ENCODE peak calls at places on chromosomes 6 and 20, in four cellular contexts. I is adrenal gland; F is Peyer's patch; B is CD8-positive, alpha-beta memory T cell. W is an unnamed sample.

GRCh38 chr20:2619961-2620595 is 32.4 kb upstream of the NOP56 start:
- DNase-seq in I (no peak), F (no peak), B (no peak), W (no peak)

GRCh38 chr6:14665827-14666724 is 548.5 kb downstream of the CD83 start:
- DNase-seq in I (peak), B (no peak), F (no peak), W (peak)

GRCh38 chr20:43579861-43580793 is 10.6 kb upstream of the IFT52 start:
- DNase-seq in I (no peak), F (no peak), B (no peak), W (no peak)

GRCh38 chr6:36788186-36788585 is 51.1 kb downstream of the CPNE5 start:
- DNase-seq in F (no peak), I (no peak), B (no peak), W (no peak)

GRCh38 chr6:110884321-110884720 is 9.7 kb downstream of the AMD1 start:
- DNase-seq in I (no peak), F (no peak), B (no peak), W (no peak)

GRCh38 chr6:119283214-119283613 is 66.3 kb downstream of the MAN1A1 start:
- DNase-seq in B (no peak), I (no peak), F (no peak), W (no peak)

GRCh38 chr20:8854566-8854965 is 214.3 kb upstream of the PLCB4 start:
- DNase-seq in F (no peak), I (peak), B (no peak), W (no peak)

GRCh38 chr20:19427480-19427879 is 215.0 kb downstream of the SLC24A3 start:
- DNase-seq in B (no peak), I (no peak), F (no peak), W (no peak)

GRCh38 chr6:24766685-24767462 is 7.9 kb upstream of the GMNN start:
- DNase-seq in B (no peak), I (no peak), F (no peak), W (no peak)

GRCh38 chr20:7723284-7723683 is 217.0 kb downstream of the HAO1 start:
- DNase-seq in F (no peak), I (no peak), B (no peak), W (no peak)

GRCh38 chr6:146357578-146358340 is 185.9 kb upstream of the RAB32 start:
- DNase-seq in I (no peak), B (no peak), F (no peak), W (peak)

GRCh38 chr20:46962452-46963195 is 68.0 kb downstream of the EYA2 start:
- DNase-seq in B (no peak), F (no peak), I (no peak), W (no peak)

GRCh38 chr6:111972714-111973678 is 80.9 kb upstream of the CCN6 start:
- DNase-seq in F (peak), I (peak), B (peak), W (no peak)

GRCh38 chr6:14447240-14447639 is 329.7 kb downstream of the CD83 start:
- DNase-seq in F (no peak), I (no peak), B (no peak), W (no peak)

GRCh38 chr6:79707621-79708020 is 76.5 kb downstream of the SH3BGRL2 start:
- DNase-seq in F (no peak), B (no peak), I (no peak), W (no peak)

DNA sequence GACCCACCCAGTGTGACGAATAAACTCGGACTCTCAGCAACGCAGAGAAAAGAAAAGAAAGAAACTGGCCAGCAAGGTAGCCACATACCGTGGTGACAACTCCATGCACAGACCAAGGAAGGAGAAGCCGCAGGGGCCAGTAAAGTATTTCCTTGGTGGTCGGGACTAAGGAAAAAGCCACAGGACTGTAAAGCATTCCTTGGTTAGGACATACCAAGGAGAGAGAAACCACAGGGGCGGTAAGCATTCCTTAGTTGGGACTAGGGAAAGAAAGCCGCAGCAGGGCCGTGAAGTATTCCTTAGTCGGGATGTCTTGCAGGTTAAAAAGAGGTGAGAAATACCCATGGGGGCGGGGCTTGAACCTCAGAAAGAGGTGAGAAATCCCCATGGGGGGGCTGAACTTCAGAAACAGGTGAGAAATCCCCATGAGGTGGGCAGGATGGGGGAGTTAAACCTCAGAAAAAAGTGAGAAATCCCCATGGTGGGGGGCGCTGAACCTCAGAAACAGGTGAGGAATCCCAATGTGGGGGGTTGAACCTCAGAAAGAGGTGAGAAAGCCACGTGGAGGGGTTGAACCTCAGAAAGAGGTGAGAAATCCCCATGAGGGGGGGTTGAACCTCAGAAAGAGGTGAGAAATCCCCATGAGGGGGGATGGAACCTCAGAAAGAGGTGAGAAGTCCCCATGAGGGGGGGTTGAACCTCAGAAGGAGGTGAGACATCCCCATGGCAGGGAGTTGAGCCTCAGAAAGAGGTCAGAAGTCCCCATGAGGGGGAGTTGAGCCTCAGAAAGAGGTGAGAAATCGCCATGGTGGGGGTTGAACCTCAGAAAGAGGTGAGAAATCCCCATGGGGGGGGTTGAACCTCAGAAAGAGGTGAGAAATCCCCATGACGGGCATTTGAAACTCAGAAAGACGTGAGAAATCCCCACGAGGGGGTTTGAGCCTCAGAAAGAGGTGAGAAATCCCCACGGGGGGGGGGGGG is 14.0 kb upstream of the GOPC start:
- DNase-seq in I (no peak), B (peak), F (no peak), W (no peak)
- H3K4me3 ChIP-seq in I (no peak), B (no peak), F (no peak), W (no peak)

GRCh38 chr6:84709121-84709520 is 55.3 kb downstream of the TBX18 start:
- DNase-seq in B (no peak), I (no peak), F (no peak), W (no peak)

DNA sequence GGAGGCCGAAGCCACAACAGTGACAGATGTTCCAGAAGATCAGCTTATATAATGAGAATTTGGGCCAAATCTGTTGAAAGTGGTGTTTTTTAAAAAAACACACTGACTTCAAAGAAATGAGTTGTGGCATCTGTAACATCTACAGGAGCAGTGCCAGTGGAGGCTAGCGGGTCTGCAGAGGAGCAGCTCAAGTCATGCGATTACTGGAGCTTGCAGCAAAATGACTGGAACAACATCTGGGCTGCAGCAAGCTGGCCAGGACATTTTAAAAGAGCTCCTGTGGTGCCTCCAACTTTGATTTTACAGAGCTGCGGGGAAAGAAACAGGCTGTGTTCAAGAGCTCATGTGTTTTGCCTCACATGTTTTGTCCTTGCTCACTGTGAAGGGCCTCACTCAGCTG is 57.2 kb downstream of the TBX18 start:
- DNase-seq in F (no peak), I (no peak), B (no peak), W (no peak)
- H3K4me3 ChIP-seq in F (no peak), I (no peak), B (no peak), W (no peak)

GRCh38 chr6:26025047-26025893 is 62.0 kb upstream of the HFE start:
- DNase-seq in B (no peak), I (peak), F (no peak), W (no peak)
- H3K4me3 ChIP-seq in B (no peak), I (peak), F (no peak), W (peak)

GRCh38 chr6:44480097-44480539 is 92.6 kb downstream of the CDC5L start:
- DNase-seq in F (no peak), B (no peak), I (no peak), W (no peak)
- H3K4me3 ChIP-seq in F (no peak), B (no peak), I (no peak), W (no peak)

DNA sequence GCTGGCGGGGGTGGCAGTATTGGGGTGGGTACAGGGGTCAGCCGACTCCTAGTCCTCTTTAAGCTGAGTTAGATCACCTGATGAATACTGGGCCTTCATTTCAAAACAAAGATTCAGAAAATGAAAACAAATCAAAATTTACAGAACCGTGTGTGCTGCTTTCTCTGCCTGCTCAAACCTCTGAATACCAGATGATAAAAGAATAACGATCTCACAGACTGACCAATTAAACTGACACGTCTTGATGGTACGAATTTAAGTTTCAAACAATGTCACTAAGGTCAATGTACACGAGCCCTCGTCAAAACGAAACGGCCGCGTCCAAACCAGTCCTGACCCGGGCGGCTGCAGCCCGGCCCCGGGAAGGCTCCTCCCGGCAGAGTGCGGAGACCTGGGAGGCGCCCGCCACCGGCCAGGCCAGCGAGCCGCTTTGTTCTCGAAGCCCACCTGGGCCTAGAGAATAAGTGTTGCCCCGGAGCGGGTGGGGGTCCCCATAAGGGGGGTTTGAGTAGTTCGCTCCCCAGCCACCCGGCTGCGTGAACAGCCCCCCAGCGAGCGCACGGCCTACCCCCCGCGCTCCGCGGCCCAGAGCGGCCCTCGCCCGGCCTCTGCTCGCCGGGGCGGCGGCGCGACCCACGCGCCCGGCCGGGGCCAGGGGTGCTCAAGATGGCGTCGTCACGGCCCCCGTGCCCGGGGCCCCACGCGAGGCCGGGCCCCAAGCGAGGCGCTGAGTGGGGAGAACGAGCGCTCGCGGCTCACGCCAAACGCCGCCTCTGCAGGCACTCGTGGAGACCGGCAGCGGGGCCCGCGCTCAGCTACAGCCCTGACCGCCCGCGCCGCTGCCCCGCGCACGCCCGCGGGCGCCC is 709 bp downstream of the PSMA7 start:
- DNase-seq in B (no peak), F (peak), I (no peak), W (no peak)
- H3K4me3 ChIP-seq in B (peak), F (peak), I (peak), W (peak)

GRCh38 chr6:106495014-106495413 is 134.3 kb downstream of the RTN4IP1 start:
- DNase-seq in F (no peak), B (no peak), I (no peak), W (no peak)
- H3K4me3 ChIP-seq in F (no peak), B (no peak), I (no peak), W (no peak)

GRCh38 chr20:44990425-44990824 is 24.1 kb downstream of the STK4 start:
- DNase-seq in I (peak), F (peak), B (no peak), W (no peak)

GRCh38 chr20:44988772-44989171 is 22.5 kb downstream of the STK4 start:
- DNase-seq in F (no peak), I (no peak), B (no peak), W (no peak)

GRCh38 chr20:44993343-44993742 is 27.0 kb downstream of the STK4 start:
- DNase-seq in B (no peak), I (no peak), F (no peak), W (no peak)

GRCh38 chr20:44990957-44991356 is 24.6 kb downstream of the STK4 start:
- DNase-seq in F (no peak), I (no peak), B (no peak), W (no peak)
- H3K4me3 ChIP-seq in F (no peak), I (no peak), B (peak), W (peak)

DNA sequence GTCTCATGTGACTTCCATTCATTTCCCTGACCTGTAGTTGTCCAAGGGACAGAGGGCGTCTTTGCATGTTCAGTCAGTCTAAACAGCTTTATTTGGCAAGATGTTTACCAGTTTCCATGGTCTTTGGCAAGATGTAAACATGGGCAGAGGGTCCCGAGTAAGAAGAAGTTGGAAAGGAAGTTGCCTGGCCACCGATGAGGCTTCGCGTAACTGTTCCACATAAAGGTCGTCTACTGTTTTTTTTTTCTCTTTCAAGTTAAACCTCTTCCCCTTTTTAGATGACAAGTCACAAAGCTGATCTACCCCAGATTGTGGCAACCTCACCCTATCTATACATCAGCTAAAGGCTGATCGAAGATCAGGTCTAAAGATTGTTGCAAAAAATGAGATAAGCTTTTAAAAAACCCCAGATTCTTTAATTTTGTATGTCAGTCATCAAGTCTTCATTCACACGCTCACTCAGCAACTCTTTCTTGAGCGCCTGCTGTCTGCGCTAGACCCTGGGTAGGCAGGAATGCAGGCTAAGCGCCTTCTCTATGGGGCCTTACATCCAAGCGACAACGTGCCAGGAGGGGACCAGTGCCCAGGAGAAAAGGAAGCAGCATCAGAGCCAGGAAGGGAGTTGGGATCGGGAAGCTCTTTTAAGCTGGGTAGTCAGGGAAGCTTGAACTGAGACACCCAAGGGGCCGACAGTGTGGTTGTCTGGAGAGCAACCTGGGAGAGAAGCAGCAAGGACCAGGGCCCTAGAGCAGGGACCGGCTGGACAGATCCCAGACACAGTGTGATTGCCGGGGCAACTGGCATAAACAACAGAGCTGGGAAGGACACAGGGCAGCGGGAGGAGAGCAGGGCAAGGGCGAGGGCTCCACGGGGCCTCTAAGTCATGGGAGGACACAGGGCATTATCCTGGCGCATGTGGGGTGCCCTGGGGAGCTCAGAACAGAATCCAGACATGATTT is 31.5 kb upstream of the CCR6 start:
- DNase-seq in B (no peak), I (no peak), F (peak), W (no peak)
- H3K4me3 ChIP-seq in B (no peak), I (no peak), F (no peak), W (no peak)

GRCh38 chr6:62284725-62285124 is 1.3 kb downstream of the KHDRBS2 start:
- DNase-seq in B (no peak), I (no peak), F (no peak), W (no peak)
- H3K4me3 ChIP-seq in B (no peak), I (no peak), F (no peak), W (no peak)